ENCODE peak calls at places on chromosomes 3 and 15, in eight cellular contexts. One of them, this sample, is unnamed. For H3K4me1 and H3K9me3, the result is how much of the 10 kb centered on the place peaks cover.

GRCh38 chr3:181999314-181999713 is 287.6 kb downstream of the SOX2 start:
- DNase-seq in MM.1S: peak
- DNase-seq in cardiac muscle cell: no peak
- DNase-seq in endothelial cell of umbilical vein: no peak
- DNase-seq in mucosa of descending colon: no peak
- DNase-seq in heart right ventricle: no peak
- DNase-seq in SJCRH30: no peak
- DNase-seq in adipocyte: no peak
- DNase-seq in this sample: no peak

GRCh38 chr15:51375966-51376640 is 34.6 kb downstream of the GLDN start:
- DNase-seq in SJCRH30: no peak
- DNase-seq in mucosa of descending colon: no peak
- DNase-seq in adipocyte: peak
- DNase-seq in cardiac muscle cell: no peak
- DNase-seq in endothelial cell of umbilical vein: no peak
- DNase-seq in MM.1S: no peak
- DNase-seq in heart right ventricle: no peak
- DNase-seq in this sample: no peak

GRCh38 chr3:113264741-113265140 is 53.4 kb downstream of the BOC start:
- DNase-seq in MM.1S: no peak
- DNase-seq in SJCRH30: peak
- DNase-seq in endothelial cell of umbilical vein: no peak
- DNase-seq in adipocyte: no peak
- DNase-seq in cardiac muscle cell: no peak
- DNase-seq in heart right ventricle: no peak
- DNase-seq in mucosa of descending colon: no peak
- DNase-seq in this sample: no peak

GRCh38 chr3:102248981-102249705 is 185.7 kb upstream of the ZPLD1 start:
- DNase-seq in endothelial cell of umbilical vein: no peak
- DNase-seq in cardiac muscle cell: no peak
- DNase-seq in heart right ventricle: no peak
- DNase-seq in SJCRH30: no peak
- DNase-seq in mucosa of descending colon: no peak
- DNase-seq in MM.1S: no peak
- DNase-seq in adipocyte: no peak
- DNase-seq in this sample: no peak

GRCh38 chr3:68116580-68116979 is 462.2 kb upstream of the SUCLG2 start:
- DNase-seq in SJCRH30: no peak
- DNase-seq in mucosa of descending colon: no peak
- DNase-seq in heart right ventricle: no peak
- DNase-seq in cardiac muscle cell: no peak
- DNase-seq in MM.1S: no peak
- DNase-seq in endothelial cell of umbilical vein: no peak
- DNase-seq in adipocyte: no peak
- DNase-seq in this sample: no peak

GRCh38 chr15:50344006-50344464 is 11.0 kb downstream of the GABPB1 start:
- DNase-seq in heart right ventricle: no peak
- DNase-seq in cardiac muscle cell: no peak
- DNase-seq in adipocyte: no peak
- DNase-seq in mucosa of descending colon: no peak
- DNase-seq in endothelial cell of umbilical vein: no peak
- DNase-seq in SJCRH30: no peak
- DNase-seq in MM.1S: no peak
- DNase-seq in this sample: no peak

GRCh38 chr15:55993111-55993803 is at the start of gene NEDD4:
- DNase-seq in heart right ventricle: peak
- DNase-seq in endothelial cell of umbilical vein: peak
- DNase-seq in SJCRH30: peak
- DNase-seq in MM.1S: peak
- DNase-seq in mucosa of descending colon: peak
- DNase-seq in cardiac muscle cell: peak
- DNase-seq in adipocyte: peak
- DNase-seq in this sample: peak

GRCh38 chr3:24616138-24616829 is 121.6 kb upstream of the THRB start:
- DNase-seq in mucosa of descending colon: no peak
- DNase-seq in SJCRH30: no peak
- DNase-seq in heart right ventricle: no peak
- DNase-seq in cardiac muscle cell: no peak
- DNase-seq in endothelial cell of umbilical vein: no peak
- DNase-seq in adipocyte: no peak
- DNase-seq in MM.1S: no peak
- DNase-seq in this sample: no peak

GRCh38 chr15:82095803-82096202 is 50.0 kb upstream of the MEX3B start:
- DNase-seq in heart right ventricle: no peak
- DNase-seq in adipocyte: no peak
- DNase-seq in endothelial cell of umbilical vein: no peak
- DNase-seq in SJCRH30: no peak
- DNase-seq in cardiac muscle cell: no peak
- DNase-seq in MM.1S: no peak
- DNase-seq in mucosa of descending colon: no peak
- DNase-seq in this sample: no peak

GRCh38 chr3:27596334-27596841 is 112.2 kb upstream of the SLC4A7 start:
- DNase-seq in endothelial cell of umbilical vein: peak
- DNase-seq in SJCRH30: no peak
- DNase-seq in mucosa of descending colon: no peak
- DNase-seq in MM.1S: peak
- DNase-seq in adipocyte: peak
- DNase-seq in cardiac muscle cell: peak
- DNase-seq in heart right ventricle: no peak
- DNase-seq in this sample: no peak

GRCh38 chr3:127791221-127791913 is 30.9 kb downstream of the MGLL start:
- DNase-seq in endothelial cell of umbilical vein: no peak
- DNase-seq in MM.1S: peak
- DNase-seq in mucosa of descending colon: no peak
- DNase-seq in adipocyte: peak
- DNase-seq in SJCRH30: peak
- DNase-seq in cardiac muscle cell: peak
- DNase-seq in heart right ventricle: no peak
- DNase-seq in this sample: peak

GRCh38 chr15:100703032-100703578 is 100.7 kb downstream of the ASB7 start:
- DNase-seq in MM.1S: peak
- DNase-seq in mucosa of descending colon: no peak
- DNase-seq in adipocyte: no peak
- DNase-seq in endothelial cell of umbilical vein: peak
- DNase-seq in cardiac muscle cell: peak
- DNase-seq in SJCRH30: peak
- DNase-seq in heart right ventricle: no peak
- DNase-seq in this sample: no peak

GRCh38 chr3:140842984-140843649 is 98.5 kb upstream of the SLC25A36 start:
- DNase-seq in SJCRH30: no peak
- DNase-seq in mucosa of descending colon: no peak
- DNase-seq in adipocyte: no peak
- DNase-seq in MM.1S: peak
- DNase-seq in heart right ventricle: no peak
- DNase-seq in endothelial cell of umbilical vein: no peak
- DNase-seq in cardiac muscle cell: no peak
- DNase-seq in this sample: no peak

GRCh38 chr15:57196865-57197264 is 179.4 kb upstream of the CGNL1 start:
- DNase-seq in MM.1S: no peak
- DNase-seq in SJCRH30: no peak
- DNase-seq in mucosa of descending colon: no peak
- DNase-seq in heart right ventricle: no peak
- DNase-seq in adipocyte: peak
- DNase-seq in endothelial cell of umbilical vein: no peak
- DNase-seq in cardiac muscle cell: no peak
- DNase-seq in this sample: no peak

GRCh38 chr3:65096110-65096509 is 408.3 kb upstream of the ADAMTS9 start:
- DNase-seq in SJCRH30: no peak
- DNase-seq in heart right ventricle: no peak
- DNase-seq in cardiac muscle cell: no peak
- DNase-seq in MM.1S: no peak
- DNase-seq in endothelial cell of umbilical vein: no peak
- DNase-seq in adipocyte: no peak
- DNase-seq in mucosa of descending colon: no peak
- DNase-seq in this sample: no peak

GRCh38 chr3:141659821-141660597 is 78.1 kb upstream of the RNF7 start:
- DNase-seq in endothelial cell of umbilical vein: peak
- DNase-seq in adipocyte: peak
- DNase-seq in MM.1S: no peak
- DNase-seq in SJCRH30: peak
- DNase-seq in cardiac muscle cell: peak
- DNase-seq in heart right ventricle: peak
- DNase-seq in mucosa of descending colon: peak
- DNase-seq in this sample: no peak

GRCh38 chr3:126014252-126014651 is 45.3 kb downstream of the ROPN1B start:
- DNase-seq in SJCRH30: no peak
- DNase-seq in cardiac muscle cell: peak
- DNase-seq in adipocyte: peak
- DNase-seq in MM.1S: no peak
- DNase-seq in endothelial cell of umbilical vein: no peak
- DNase-seq in heart right ventricle: no peak
- DNase-seq in mucosa of descending colon: no peak
- DNase-seq in this sample: no peak

GRCh38 chr3:196989721-196990262 is 21.2 kb upstream of the PIGZ start:
- DNase-seq in adipocyte: no peak
- DNase-seq in endothelial cell of umbilical vein: no peak
- DNase-seq in SJCRH30: no peak
- DNase-seq in MM.1S: no peak
- DNase-seq in cardiac muscle cell: no peak
- DNase-seq in heart right ventricle: no peak
- DNase-seq in mucosa of descending colon: no peak
- DNase-seq in this sample: no peak

GRCh38 chr15:39156166-39156565 is 424.7 kb upstream of the THBS1 start:
- DNase-seq in MM.1S: no peak
- DNase-seq in cardiac muscle cell: no peak
- DNase-seq in adipocyte: peak
- DNase-seq in endothelial cell of umbilical vein: no peak
- DNase-seq in heart right ventricle: peak
- DNase-seq in SJCRH30: no peak
- DNase-seq in mucosa of descending colon: no peak
- DNase-seq in this sample: no peak

GRCh38 chr3:136898954-136899353 is 36.9 kb downstream of the NCK1 start:
- DNase-seq in adipocyte: no peak
- DNase-seq in mucosa of descending colon: no peak
- DNase-seq in endothelial cell of umbilical vein: peak
- DNase-seq in cardiac muscle cell: no peak
- DNase-seq in MM.1S: no peak
- DNase-seq in heart right ventricle: no peak
- DNase-seq in SJCRH30: no peak
- DNase-seq in this sample: no peak

GRCh38 chr15:98383571-98383970 is 264.8 kb upstream of the IGF1R start:
- DNase-seq in MM.1S: no peak
- DNase-seq in adipocyte: no peak
- DNase-seq in mucosa of descending colon: no peak
- DNase-seq in heart right ventricle: no peak
- DNase-seq in SJCRH30: no peak
- DNase-seq in endothelial cell of umbilical vein: no peak
- DNase-seq in cardiac muscle cell: no peak
- DNase-seq in this sample: no peak

GRCh38 chr15:97014001-97014400 is 683.5 kb downstream of the NR2F2 start:
- DNase-seq in MM.1S: no peak
- DNase-seq in SJCRH30: no peak
- DNase-seq in mucosa of descending colon: no peak
- DNase-seq in adipocyte: no peak
- DNase-seq in cardiac muscle cell: no peak
- DNase-seq in heart right ventricle: no peak
- DNase-seq in endothelial cell of umbilical vein: no peak
- DNase-seq in this sample: no peak

GRCh38 chr15:94722025-94722636 is 490.8 kb downstream of the MCTP2 start:
- DNase-seq in adipocyte: no peak
- DNase-seq in SJCRH30: no peak
- DNase-seq in MM.1S: no peak
- DNase-seq in mucosa of descending colon: no peak
- DNase-seq in endothelial cell of umbilical vein: no peak
- DNase-seq in cardiac muscle cell: no peak
- DNase-seq in heart right ventricle: no peak
- DNase-seq in this sample: no peak

DNA sequence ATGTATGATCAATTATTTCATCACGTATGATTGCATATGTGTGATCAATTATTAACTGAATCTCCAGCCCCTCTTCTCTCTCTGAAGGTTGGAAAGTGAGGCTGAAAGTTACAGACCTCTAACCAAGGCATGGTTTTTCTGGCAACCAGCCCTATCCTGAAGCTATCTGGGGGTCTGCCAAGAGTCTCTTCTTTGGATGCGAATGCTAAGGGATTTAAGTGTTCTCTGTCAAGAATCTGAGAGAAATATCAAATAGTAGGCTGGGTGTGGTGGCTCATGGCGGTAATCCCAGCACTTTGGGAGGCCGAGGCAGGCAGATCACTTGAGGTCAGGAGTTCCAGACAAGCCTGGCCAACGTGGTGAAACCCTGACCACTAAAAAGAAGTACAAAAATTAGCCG is 8.1 kb downstream of the NKTR start:
- DNase-seq in mucosa of descending colon: no peak
- DNase-seq in MM.1S: no peak
- DNase-seq in adipocyte: peak
- DNase-seq in endothelial cell of umbilical vein: no peak
- DNase-seq in heart right ventricle: peak
- DNase-seq in cardiac muscle cell: peak
- DNase-seq in SJCRH30: no peak
- DNase-seq in this sample: no peak
- H3K4me1 ChIP-seq in mucosa of descending colon: under half
- H3K4me1 ChIP-seq in MM.1S: under half
- H3K4me1 ChIP-seq in adipocyte: under half
- H3K4me1 ChIP-seq in endothelial cell of umbilical vein: under half
- H3K4me1 ChIP-seq in heart right ventricle: under half
- H3K4me1 ChIP-seq in cardiac muscle cell: under half
- H3K4me1 ChIP-seq in SJCRH30: under half
- H3K4me1 ChIP-seq in this sample: under half

DNA sequence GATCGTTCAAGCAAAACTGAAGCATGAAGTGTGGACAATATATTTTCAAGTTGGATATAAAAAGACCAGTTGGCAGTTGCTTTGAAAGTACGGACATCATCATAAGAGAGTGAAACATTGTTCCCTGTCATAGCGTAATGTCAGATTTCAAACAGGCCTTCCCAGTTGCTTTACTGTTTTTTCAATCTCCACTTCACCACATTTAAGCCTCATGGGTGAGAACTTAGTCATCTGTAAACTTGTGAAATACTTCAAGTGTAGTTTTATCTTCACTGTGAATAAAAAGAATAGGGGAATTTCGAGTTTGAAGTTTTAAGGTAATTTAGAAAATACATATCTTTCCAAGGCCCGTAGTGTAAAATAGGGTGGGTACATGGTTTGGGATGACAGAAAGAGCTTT is 435.1 kb upstream of the CNTN3 start:
- DNase-seq in endothelial cell of umbilical vein: no peak
- DNase-seq in adipocyte: no peak
- DNase-seq in heart right ventricle: no peak
- DNase-seq in SJCRH30: no peak
- DNase-seq in MM.1S: no peak
- DNase-seq in cardiac muscle cell: no peak
- DNase-seq in mucosa of descending colon: no peak
- DNase-seq in this sample: no peak
- H3K9me3 ChIP-seq in endothelial cell of umbilical vein: under half
- H3K9me3 ChIP-seq in adipocyte: under half
- H3K9me3 ChIP-seq in heart right ventricle: under half
- H3K9me3 ChIP-seq in SJCRH30: under half
- H3K9me3 ChIP-seq in MM.1S: under half
- H3K9me3 ChIP-seq in cardiac muscle cell: under half
- H3K9me3 ChIP-seq in mucosa of descending colon: under half
- H3K9me3 ChIP-seq in this sample: under half

GRCh38 chr15:86663304-86663703 is 583.6 kb downstream of the AGBL1 start:
- DNase-seq in adipocyte: no peak
- DNase-seq in SJCRH30: no peak
- DNase-seq in cardiac muscle cell: no peak
- DNase-seq in mucosa of descending colon: no peak
- DNase-seq in heart right ventricle: no peak
- DNase-seq in MM.1S: no peak
- DNase-seq in endothelial cell of umbilical vein: no peak
- DNase-seq in this sample: no peak
- H3K4me1 ChIP-seq in adipocyte: under half
- H3K4me1 ChIP-seq in SJCRH30: under half
- H3K4me1 ChIP-seq in cardiac muscle cell: under half
- H3K4me1 ChIP-seq in mucosa of descending colon: under half
- H3K4me1 ChIP-seq in heart right ventricle: under half
- H3K4me1 ChIP-seq in MM.1S: under half
- H3K4me1 ChIP-seq in endothelial cell of umbilical vein: under half
- H3K4me1 ChIP-seq in this sample: under half

GRCh38 chr15:25179673-25180511 is 225.1 kb downstream of the SNRPN start:
- DNase-seq in endothelial cell of umbilical vein: no peak
- DNase-seq in cardiac muscle cell: no peak
- DNase-seq in mucosa of descending colon: peak
- DNase-seq in SJCRH30: peak
- DNase-seq in MM.1S: no peak
- DNase-seq in heart right ventricle: peak
- DNase-seq in adipocyte: no peak
- DNase-seq in this sample: no peak
- H3K9me3 ChIP-seq in endothelial cell of umbilical vein: under half
- H3K9me3 ChIP-seq in cardiac muscle cell: under half
- H3K9me3 ChIP-seq in mucosa of descending colon: half or more
- H3K9me3 ChIP-seq in SJCRH30: under half
- H3K9me3 ChIP-seq in MM.1S: under half
- H3K9me3 ChIP-seq in heart right ventricle: under half
- H3K9me3 ChIP-seq in adipocyte: under half
- H3K9me3 ChIP-seq in this sample: half or more

This sample was measured in CD4-positive, CD25-positive, alpha-beta regulatory T cell.